ENCODE peak calls at places on chromosomes 11 and 22, in five cellular contexts. One of them, this sample, is unnamed.
A peak's percentile ranks its signal among the peaks of the same experiment; 100 is the strongest.

GRCh38 chr22:27128461-27129080 is 471.2 kb downstream of the MIAT start:
- DNase-seq in H9: no peak
- DNase-seq in HepG2: no peak
- DNase-seq in SK-N-MC: no peak
- DNase-seq in fibroblast of lung: no peak
- DNase-seq in this sample: no peak

GRCh38 chr11:126398296-126398695 is 42.8 kb downstream of the ST3GAL4 start:
- DNase-seq in HepG2: no peak
- DNase-seq in fibroblast of lung: no peak
- DNase-seq in SK-N-MC: no peak
- DNase-seq in H9: no peak
- DNase-seq in this sample: no peak

GRCh38 chr22:50247748-50248147 is 2.9 kb upstream of the TUBGCP6 start:
- DNase-seq in HepG2: no peak
- DNase-seq in SK-N-MC: no peak
- DNase-seq in fibroblast of lung: peak; percentile 45
- DNase-seq in H9: peak; percentile 94
- DNase-seq in this sample: peak; percentile 66

GRCh38 chr11:10898003-10898762 is 40.3 kb upstream of the ZBED5 start:
- DNase-seq in fibroblast of lung: no peak
- DNase-seq in SK-N-MC: no peak
- DNase-seq in H9: no peak
- DNase-seq in HepG2: no peak
- DNase-seq in this sample: no peak

GRCh38 chr11:116605543-116605942 is 167.2 kb downstream of the BUD13 start:
- DNase-seq in SK-N-MC: peak; percentile 3
- DNase-seq in H9: peak; percentile 86
- DNase-seq in fibroblast of lung: no peak
- DNase-seq in HepG2: peak; percentile 58
- DNase-seq in this sample: peak; percentile 92

GRCh38 chr11:134949121-134949591 is 537.1 kb upstream of the B3GAT1 start:
- DNase-seq in fibroblast of lung: peak; percentile 79
- DNase-seq in HepG2: peak; percentile 35
- DNase-seq in SK-N-MC: no peak
- DNase-seq in H9: no peak
- DNase-seq in this sample: no peak

GRCh38 chr11:126061707-126062678 is 673 bp downstream of the CDON start:
- DNase-seq in SK-N-MC: no peak
- DNase-seq in H9: peak; percentile 62
- DNase-seq in HepG2: peak; percentile 66
- DNase-seq in fibroblast of lung: peak; percentile 32
- DNase-seq in this sample: peak; percentile 83

GRCh38 chr22:48321986-48322545 is 1505.6 kb downstream of the BRD1 start:
- DNase-seq in fibroblast of lung: no peak
- DNase-seq in SK-N-MC: no peak
- DNase-seq in H9: no peak
- DNase-seq in HepG2: no peak
- DNase-seq in this sample: no peak

GRCh38 chr11:14350215-14350614 is 8.8 kb downstream of the RRAS2 start:
- DNase-seq in SK-N-MC: no peak
- DNase-seq in fibroblast of lung: no peak
- DNase-seq in HepG2: no peak
- DNase-seq in H9: no peak
- DNase-seq in this sample: peak; percentile 56

GRCh38 chr22:43550024-43550620 is 138.3 kb downstream of the MPPED1 start:
- DNase-seq in HepG2: no peak
- DNase-seq in fibroblast of lung: no peak
- DNase-seq in H9: peak; percentile 29
- DNase-seq in SK-N-MC: no peak
- DNase-seq in this sample: no peak

DNA sequence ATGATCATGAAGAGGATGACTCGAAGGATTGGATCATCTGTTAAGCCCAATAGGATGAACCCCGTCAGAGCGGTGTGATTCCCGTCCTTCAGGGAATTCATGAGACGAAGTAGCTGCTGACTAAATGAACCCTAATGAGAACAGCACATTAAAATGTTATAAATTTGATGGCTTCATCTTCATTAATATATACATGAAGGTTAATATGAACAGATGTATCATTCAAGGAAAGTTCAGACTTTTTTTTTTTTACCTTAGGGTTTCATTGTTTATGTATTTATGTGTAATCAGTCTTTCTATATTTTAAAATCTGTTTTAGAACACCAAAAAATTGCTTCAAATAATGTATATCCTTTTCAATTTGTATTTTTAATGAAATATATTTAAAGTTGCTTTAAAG is at the start of gene OR5P2:
- DNase-seq in SK-N-MC: no peak
- DNase-seq in HepG2: no peak
- DNase-seq in H9: no peak
- DNase-seq in fibroblast of lung: no peak
- DNase-seq in this sample: no peak
- H3K9ac ChIP-seq in SK-N-MC: no peak within 1 kb of the TSS
- H3K9ac ChIP-seq in HepG2: no peak within 1 kb of the TSS
- H3K9ac ChIP-seq in H9: no peak within 1 kb of the TSS
- H3K9ac ChIP-seq in fibroblast of lung: no peak within 1 kb of the TSS
- H3K9ac ChIP-seq in this sample: no peak within 1 kb of the TSS

DNA sequence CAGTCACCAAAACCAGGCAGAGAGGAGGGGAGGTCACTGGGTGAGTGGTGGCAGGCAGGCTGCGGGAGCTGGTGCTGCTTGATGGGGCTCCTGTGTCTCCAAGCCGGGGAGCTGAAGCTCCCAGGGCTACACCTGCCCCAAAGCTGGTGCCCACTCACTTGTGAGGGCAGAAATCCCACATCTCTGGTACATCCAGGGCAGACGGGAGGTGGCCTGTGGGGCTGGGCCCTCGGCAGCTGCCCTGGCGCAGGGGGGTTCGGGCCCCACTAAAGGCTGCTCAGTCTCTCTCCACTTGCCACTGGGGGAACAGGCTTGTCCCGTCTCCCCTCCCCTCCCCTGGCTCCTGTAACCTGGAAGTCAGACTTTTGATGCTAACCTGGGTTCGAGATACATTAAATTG is 55.6 kb upstream of the PPARA start:
- DNase-seq in HepG2: no peak
- DNase-seq in fibroblast of lung: no peak
- DNase-seq in H9: no peak
- DNase-seq in SK-N-MC: no peak
- DNase-seq in this sample: no peak
- H3K9ac ChIP-seq in HepG2: no peak overlapping the region
- H3K9ac ChIP-seq in fibroblast of lung: no peak overlapping the region
- H3K9ac ChIP-seq in H9: no peak overlapping the region
- H3K9ac ChIP-seq in SK-N-MC: no peak overlapping the region
- H3K9ac ChIP-seq in this sample: no peak overlapping the region

GRCh38 chr11:72746821-72747220 is 5.4 kb downstream of the ARAP1 start:
- DNase-seq in HepG2: no peak
- DNase-seq in H9: no peak
- DNase-seq in fibroblast of lung: no peak
- DNase-seq in SK-N-MC: no peak
- DNase-seq in this sample: no peak
- H3K9ac ChIP-seq in HepG2: no peak overlapping the region
- H3K9ac ChIP-seq in H9: no peak overlapping the region
- H3K9ac ChIP-seq in fibroblast of lung: no peak overlapping the region
- H3K9ac ChIP-seq in SK-N-MC: no peak overlapping the region
- H3K9ac ChIP-seq in this sample: no peak overlapping the region

GRCh38 chr11:12677131-12677530 is 2.9 kb downstream of the TEAD1 start:
- DNase-seq in fibroblast of lung: peak; percentile 65
- DNase-seq in H9: no peak
- DNase-seq in SK-N-MC: no peak
- DNase-seq in HepG2: no peak
- DNase-seq in this sample: peak; percentile 56
- H3K9ac ChIP-seq in fibroblast of lung: peak overlapping the region; percentile 64
- H3K9ac ChIP-seq in H9: no peak overlapping the region
- H3K9ac ChIP-seq in SK-N-MC: peak overlapping the region; percentile 82
- H3K9ac ChIP-seq in HepG2: peak overlapping the region; percentile 83
- H3K9ac ChIP-seq in this sample: peak overlapping the region; percentile 88

GRCh38 chr22:32587449-32587848 is 112.8 kb downstream of the FBXO7 start:
- DNase-seq in SK-N-MC: no peak
- DNase-seq in H9: no peak
- DNase-seq in HepG2: no peak
- DNase-seq in fibroblast of lung: no peak
- DNase-seq in this sample: no peak

GRCh38 chr22:32590556-32590955 is 115.9 kb downstream of the FBXO7 start:
- DNase-seq in fibroblast of lung: peak; percentile 84
- DNase-seq in H9: no peak
- DNase-seq in HepG2: no peak
- DNase-seq in SK-N-MC: no peak
- DNase-seq in this sample: no peak

GRCh38 chr22:32588063-32588462 is 113.5 kb downstream of the FBXO7 start:
- DNase-seq in HepG2: no peak
- DNase-seq in SK-N-MC: no peak
- DNase-seq in H9: no peak
- DNase-seq in fibroblast of lung: no peak
- DNase-seq in this sample: no peak

GRCh38 chr22:32589007-32589406 is 114.4 kb downstream of the FBXO7 start:
- DNase-seq in fibroblast of lung: peak; percentile 56
- DNase-seq in H9: no peak
- DNase-seq in SK-N-MC: no peak
- DNase-seq in HepG2: no peak
- DNase-seq in this sample: no peak

GRCh38 chr22:32591620-32592019 is 117.0 kb downstream of the FBXO7 start:
- DNase-seq in fibroblast of lung: peak; percentile 80
- DNase-seq in SK-N-MC: no peak
- DNase-seq in H9: no peak
- DNase-seq in HepG2: no peak
- DNase-seq in this sample: no peak
- H3K9ac ChIP-seq in fibroblast of lung: no peak overlapping the region
- H3K9ac ChIP-seq in SK-N-MC: no peak overlapping the region
- H3K9ac ChIP-seq in H9: no peak overlapping the region
- H3K9ac ChIP-seq in HepG2: no peak overlapping the region
- H3K9ac ChIP-seq in this sample: no peak overlapping the region

DNA sequence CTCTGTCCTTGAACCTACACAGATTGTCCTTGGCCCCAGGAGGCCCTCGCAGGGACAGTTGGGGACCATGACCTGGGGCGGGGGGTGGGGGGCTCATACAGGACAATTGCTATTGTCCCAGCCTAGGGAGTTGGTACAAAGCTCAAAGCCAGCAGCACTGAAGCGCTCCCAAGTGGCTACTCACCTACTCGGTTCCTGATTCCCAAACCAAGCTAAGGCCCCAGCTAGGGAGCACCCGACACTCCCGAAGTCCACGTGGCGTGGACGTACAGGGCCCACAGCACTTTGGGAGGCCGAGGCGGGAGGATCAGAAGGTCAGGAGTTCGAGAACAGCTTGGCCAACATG is 80.6 kb downstream of the CELSR1 start:
- DNase-seq in HepG2: peak; percentile 25
- DNase-seq in H9: no peak
- DNase-seq in fibroblast of lung: no peak
- DNase-seq in SK-N-MC: no peak
- DNase-seq in this sample: no peak
- H3K9ac ChIP-seq in HepG2: peak overlapping the region; percentile 30
- H3K9ac ChIP-seq in H9: no peak overlapping the region
- H3K9ac ChIP-seq in fibroblast of lung: no peak overlapping the region
- H3K9ac ChIP-seq in SK-N-MC: no peak overlapping the region
- H3K9ac ChIP-seq in this sample: no peak overlapping the region

This sample was measured in neural progenitor cell.